ENCODE peak calls at places on chromosomes 6 and 20, in seven cellular contexts. P is A549, Q is spleen, Y is K562, K is body of pancreas, C is IMR-90, E is uterus. R is an unnamed sample.

GRCh38 chr6:138540468-138540867 is 41.2 kb upstream of the NHSL1 start:
- DNase-seq in P (no peak), K (no peak), Q (no peak), E (no peak), C (peak; percentile 97), Y (no peak), R (no peak)

GRCh38 chr6:160297310-160297709 is 38.7 kb upstream of the SLC22A2 start:
- DNase-seq in Q (no peak), K (peak; percentile 15), C (no peak), Y (no peak), E (no peak), P (peak; percentile 29), R (no peak)

GRCh38 chr20:39010496-39010895 is 48.4 kb downstream of the DHX35 start:
- DNase-seq in P (no peak), C (no peak), K (no peak), Y (no peak), Q (no peak), E (no peak), R (no peak)

GRCh38 chr6:32148722-32149576 is 2.8 kb downstream of the PRRT1 start:
- DNase-seq in P (no peak), E (no peak), K (peak; percentile 84), Q (peak; percentile 85), C (no peak), Y (peak; percentile 61), R (no peak)

GRCh38 chr6:111646034-111646433 is 40.4 kb upstream of the TRAF3IP2 start:
- DNase-seq in Q (no peak), Y (no peak), K (no peak), E (no peak), P (no peak), C (no peak), R (no peak)

GRCh38 chr6:79524065-79524464 is 13.2 kb downstream of the LCA5 start:
- DNase-seq in C (no peak), Y (no peak), P (no peak), K (no peak), E (no peak), Q (no peak), R (no peak)

GRCh38 chr6:18165746-18166145 is 10.5 kb downstream of the KDM1B start:
- DNase-seq in E (no peak), K (no peak), Y (no peak), C (peak; percentile 58), Q (no peak), P (no peak), R (no peak)

GRCh38 chr6:9139762-9140161 is 704.4 kb upstream of the SLC35B3 start:
- DNase-seq in E (no peak), Q (no peak), Y (no peak), K (no peak), C (peak; percentile 88), P (no peak), R (no peak)

GRCh38 chr6:10558575-10558974 is 37.4 kb downstream of the GCNT2 start:
- DNase-seq in Q (no peak), K (peak; percentile 30), E (no peak), Y (no peak), C (no peak), P (no peak), R (no peak)

GRCh38 chr6:11918021-11918738 is 93.9 kb upstream of the HIVEP1 start:
- DNase-seq in C (peak; percentile 82), Y (no peak), E (no peak), Q (no peak), P (no peak), K (no peak), R (no peak)

GRCh38 chr6:46733410-46733809 is 1.8 kb downstream of the PLA2G7 start:
- DNase-seq in Y (no peak), K (no peak), E (no peak), C (no peak), P (no peak), Q (no peak), R (no peak)

GRCh38 chr6:34005845-34006644 is 139.8 kb downstream of the GRM4 start:
- DNase-seq in P (no peak), K (no peak), Q (peak; percentile 29), C (no peak), E (no peak), Y (no peak), R (no peak)

GRCh38 chr6:31763617-31763940 is 1.1 kb downstream of the SAPCD1 start:
- DNase-seq in K (no peak), P (peak; percentile 19), E (no peak), Q (no peak), Y (no peak), C (peak; percentile 21), R (no peak)

GRCh38 chr6:28978137-28978491 is 27.0 kb downstream of the ZNF311 start:
- DNase-seq in E (no peak), C (no peak), P (no peak), Q (no peak), K (no peak), Y (no peak), R (no peak)

GRCh38 chr20:32971703-32972161 is 32.5 kb downstream of the SUN5 start:
- DNase-seq in Y (no peak), E (no peak), Q (no peak), C (no peak), P (no peak), K (no peak), R (no peak)

GRCh38 chr20:6940052-6940451 is 172.6 kb downstream of the BMP2 start:
- DNase-seq in K (no peak), E (no peak), Y (peak; percentile 10), C (no peak), Q (no peak), P (peak; percentile 48), R (no peak)

GRCh38 chr6:13156381-13156780 is 172.0 kb downstream of the TBC1D7 start:
- DNase-seq in P (no peak), Y (no peak), Q (no peak), K (no peak), E (no peak), C (no peak), R (no peak)

GRCh38 chr6:98871057-98871456 is 36.7 kb downstream of the POU3F2 start:
- DNase-seq in E (no peak), K (no peak), Q (no peak), Y (no peak), P (no peak), C (no peak), R (no peak)

GRCh38 chr20:47468290-47469050 is 33.2 kb upstream of the NCOA3 start:
- DNase-seq in Q (no peak), P (no peak), C (no peak), E (no peak), K (peak; percentile 46), Y (no peak), R (no peak)

GRCh38 chr6:163243083-163243482 is 171.4 kb upstream of the QKI start:
- DNase-seq in C (no peak), Q (no peak), E (no peak), K (no peak), Y (no peak), P (no peak), R (no peak)

GRCh38 chr6:15266423-15266996 is 20.6 kb downstream of the JARID2 start:
- DNase-seq in E (no peak), K (no peak), P (no peak), Q (no peak), C (no peak), Y (peak; percentile 57), R (no peak)
- H3K4me1 ChIP-seq in E (peaks cover 6% of the 10 kb centered on the region), K (peaks cover 48% of the 10 kb centered on the region), P (peaks cover 15% of the 10 kb centered on the region), Q (peaks cover 99% of the 10 kb centered on the region), C (peaks cover 30% of the 10 kb centered on the region), Y (peaks cover 60% of the 10 kb centered on the region), R (peaks cover 7% of the 10 kb centered on the region)

DNA sequence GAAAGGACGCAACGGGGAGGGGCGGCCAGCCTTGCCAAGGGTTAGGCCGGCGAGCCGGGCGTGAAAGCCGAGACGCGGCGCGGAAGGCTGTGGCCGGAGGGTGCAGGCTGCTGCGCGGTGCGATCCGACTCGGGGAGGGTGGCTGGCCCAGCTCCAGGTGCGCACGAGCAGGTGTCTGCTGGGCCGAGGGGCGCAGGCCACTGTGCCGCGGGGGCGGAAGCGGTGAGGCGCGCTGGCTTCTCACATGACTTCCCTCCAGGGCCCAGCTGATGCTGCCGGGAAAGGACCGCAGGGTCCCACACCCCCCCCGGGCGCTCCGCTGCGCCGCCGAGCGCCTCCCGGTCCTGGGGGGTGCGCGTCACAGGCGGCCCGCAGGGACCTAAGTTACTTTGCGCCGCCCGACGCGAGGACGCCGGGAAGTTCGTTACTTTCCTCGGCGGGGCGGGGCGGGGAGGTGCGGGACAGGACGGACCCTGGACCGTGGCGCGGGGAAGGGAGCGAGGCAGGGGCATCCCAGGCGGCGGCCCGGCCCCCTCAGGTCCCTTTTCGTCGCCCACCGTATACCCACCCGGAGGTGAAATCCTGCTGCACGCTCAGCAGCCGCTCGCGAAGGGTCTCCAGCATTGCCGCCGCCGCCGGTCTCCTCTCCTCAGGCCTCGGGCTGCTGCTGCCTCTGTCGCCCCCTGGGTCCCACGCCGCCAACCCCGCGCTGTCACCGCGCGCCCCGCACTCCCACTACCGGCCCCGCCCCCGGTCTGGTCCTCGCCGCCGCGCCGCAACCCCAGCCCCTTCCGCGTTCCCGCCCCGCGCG is at the start of gene DTNBP1:
- DNase-seq in Y (peak; percentile 88), K (peak; percentile 86), C (peak; percentile 16), P (peak; percentile 24), Q (peak; percentile 97), E (peak; percentile 73), R (peak; percentile 73)
- TF ChIP-seq POLR2A in Y (peak; percentile 75), K (peak; percentile 56), C (no peak), P (peak; percentile 24), Q (no peak), E (no peak), R (no peak)

DNA sequence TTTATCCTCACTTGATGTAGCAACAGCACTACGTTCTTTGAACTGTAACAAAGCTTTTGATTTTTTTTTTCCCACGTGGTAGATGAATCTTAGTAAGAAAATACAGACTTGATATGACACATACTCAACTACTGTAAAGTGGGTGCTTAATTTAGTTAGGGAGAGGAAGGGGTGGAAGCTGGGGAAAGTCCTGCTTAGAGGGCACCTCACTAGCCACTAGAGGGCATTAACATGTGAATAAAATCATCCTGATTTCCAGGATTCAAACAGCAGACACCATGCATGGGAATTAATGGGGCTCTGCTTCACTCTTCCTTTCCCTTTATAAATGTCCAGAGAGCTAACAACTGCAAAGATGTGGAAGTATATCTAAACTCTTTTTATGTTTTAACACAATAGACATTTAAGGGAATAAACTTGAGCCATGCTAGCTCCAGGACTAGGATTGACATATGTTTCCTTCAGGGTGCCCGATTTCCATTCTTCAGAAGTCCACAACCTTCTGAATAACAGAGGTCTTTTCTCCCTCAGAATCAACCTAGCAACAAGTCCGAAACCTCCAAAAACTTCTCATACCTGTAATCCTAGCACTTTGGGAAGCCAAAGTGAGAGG is 250.1 kb downstream of the ATXN1 start:
- DNase-seq in P (peak; percentile 38), E (no peak), C (peak; percentile 48), Q (no peak), K (peak; percentile 21), Y (peak; percentile 31), R (no peak)
- H3K4me1 ChIP-seq in P (no peaks in the 10 kb centered on the region), E (peaks cover 7% of the 10 kb centered on the region), C (peaks cover 5% of the 10 kb centered on the region), Q (peaks cover 54% of the 10 kb centered on the region), K (peaks cover 18% of the 10 kb centered on the region), Y (no peaks in the 10 kb centered on the region), R (no peaks in the 10 kb centered on the region)

GRCh38 chr20:62351469-62352401 is 15.4 kb downstream of the LAMA5 start:
- DNase-seq in P (no peak), Y (no peak), C (no peak), E (no peak), K (no peak), Q (no peak), R (no peak)

GRCh38 chr20:62354031-62354808 is 12.9 kb downstream of the LAMA5 start:
- DNase-seq in Y (no peak), P (peak; percentile 59), Q (no peak), E (no peak), K (no peak), C (no peak), R (no peak)

GRCh38 chr20:62350629-62351422 is 16.3 kb downstream of the LAMA5 start:
- DNase-seq in Y (no peak), Q (no peak), K (no peak), P (no peak), E (no peak), C (no peak), R (no peak)

GRCh38 chr20:62353289-62354030 is 13.7 kb downstream of the LAMA5 start:
- DNase-seq in Q (no peak), K (no peak), C (no peak), Y (no peak), E (no peak), P (no peak), R (no peak)

GRCh38 chr20:62352402-62353288 is 14.5 kb downstream of the LAMA5 start:
- DNase-seq in E (peak; percentile 83), C (no peak), Q (no peak), P (peak; percentile 93), Y (no peak), K (peak; percentile 52), R (peak; percentile 90)
- TF ChIP-seq POLR2A in E (no peak), C (no peak), Q (no peak), P (no peak), Y (no peak), K (no peak), R (no peak)

R was measured in breast epithelium.